ENCODE peak calls at places on chromosomes 7 and 10, in five cellular contexts. I is cardiac muscle cell, S is brain microvascular endothelial cell, L is fibroblast of mammary gland, C is mucosa of descending colon. G is an unnamed sample.

GRCh38 chr7:158495780-158496179 is 91.8 kb downstream of the PTPRN2 start:
- DNase-seq in I (peak; percentile 60), S (no peak), L (peak; percentile 10), C (no peak), G (no peak)

GRCh38 chr7:12210179-12211053 is 678 bp upstream of the TMEM106B start:
- DNase-seq in I (no peak), S (no peak), L (no peak), C (peak; percentile 69), G (peak; percentile 10)

GRCh38 chr7:4707134-4707651 is 25.1 kb downstream of the FOXK1 start:
- DNase-seq in I (no peak), S (no peak), L (no peak), C (no peak), G (no peak)

GRCh38 chr7:48154792-48155413 is 16.4 kb upstream of the ABCA13 start:
- DNase-seq in I (peak; percentile 33), S (peak; percentile 63), L (peak; percentile 50), C (peak; percentile 75), G (peak; percentile 24)

GRCh38 chr7:28142650-28143049 is 37.9 kb downstream of the JAZF1 start:
- DNase-seq in I (no peak), S (no peak), L (no peak), C (no peak), G (no peak)

GRCh38 chr7:95989301-95989700 is 216.9 kb downstream of the DYNC1I1 start:
- DNase-seq in I (peak; percentile 67), S (no peak), L (no peak), C (no peak), G (no peak)

GRCh38 chr7:104982308-104982755 is 31.7 kb upstream of the KMT2E start:
- DNase-seq in I (no peak), S (no peak), L (peak; percentile 63), C (no peak), G (no peak)

GRCh38 chr10:75941181-75941580 is 509.8 kb downstream of the LRMDA start:
- DNase-seq in I (no peak), S (no peak), L (no peak), C (no peak), G (no peak)

GRCh38 chr7:149422914-149423285 is 38.0 kb downstream of the ZNF777 start:
- DNase-seq in I (no peak), S (no peak), L (no peak), C (peak; percentile 59), G (no peak)

GRCh38 chr10:12251581-12251980 is 55.6 kb downstream of the CDC123 start:
- DNase-seq in I (no peak), S (no peak), L (no peak), C (no peak), G (no peak)

GRCh38 chr7:134766779-134767566 is 12.5 kb upstream of the CALD1 start:
- DNase-seq in I (no peak), S (peak; percentile 60), L (peak; percentile 56), C (no peak), G (no peak)

GRCh38 chr10:88116491-88116890 is 253.1 kb downstream of the PTEN start:
- DNase-seq in I (no peak), S (no peak), L (peak; percentile 71), C (no peak), G (no peak)

GRCh38 chr10:88118769-88119559 is 255.5 kb downstream of the PTEN start:
- DNase-seq in I (no peak), S (no peak), L (no peak), C (no peak), G (no peak)

GRCh38 chr10:88120075-88120474 is 256.6 kb downstream of the PTEN start:
- DNase-seq in I (no peak), S (no peak), L (no peak), C (no peak), G (no peak)

GRCh38 chr10:88117227-88117626 is 253.8 kb downstream of the PTEN start:
- DNase-seq in I (no peak), S (no peak), L (no peak), C (no peak), G (no peak)

DNA sequence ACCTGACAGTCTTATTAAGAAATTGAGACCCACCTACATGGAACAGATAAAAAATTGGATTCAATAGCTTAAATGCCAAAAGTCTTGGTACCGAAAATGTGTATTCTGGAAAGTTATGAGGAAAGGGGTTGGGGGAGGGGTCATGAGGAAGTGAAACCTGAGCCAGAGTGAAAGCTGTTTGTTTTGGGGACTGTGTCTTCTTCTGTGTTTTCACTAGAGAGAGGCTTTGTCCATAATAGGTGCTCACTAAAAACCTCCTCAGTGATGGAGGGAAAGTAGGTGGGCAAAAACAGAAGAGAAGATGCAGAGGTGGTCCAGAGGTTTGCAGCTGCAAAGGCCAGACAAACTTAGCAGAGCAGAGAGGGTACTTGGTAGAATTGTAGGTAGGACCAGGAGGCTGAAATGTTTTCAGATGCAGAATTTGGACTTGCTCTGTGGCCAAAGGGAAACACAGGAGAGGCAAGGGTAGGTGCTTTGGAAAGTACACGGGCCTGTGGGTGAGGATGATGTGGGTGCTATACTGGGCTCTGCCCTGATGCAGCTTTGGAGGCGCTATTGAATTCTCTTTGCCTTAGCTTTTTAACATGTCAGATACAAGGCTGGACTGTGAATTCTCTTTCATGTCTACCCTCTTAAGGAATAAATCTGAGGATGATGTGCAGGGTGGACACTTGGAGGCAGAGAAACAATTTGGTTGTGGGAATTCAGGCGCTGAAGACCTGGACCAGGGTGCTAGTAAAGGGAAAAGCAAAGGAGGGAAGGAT is 254.6 kb downstream of the PTEN start:
- DNase-seq in I (peak; percentile 45), S (no peak), L (no peak), C (no peak), G (no peak)
- TF ChIP-seq CTCF in I (peak; percentile 16), S (peak; percentile 48), L (peak; percentile 11), C (no peak), G (peak; percentile 23)

GRCh38 chr7:64887756-64888508 is 15.1 kb upstream of the ZNF273 start:
- DNase-seq in I (peak; percentile 41), S (no peak), L (no peak), C (peak; percentile 72), G (no peak)

GRCh38 chr7:64890761-64891666 is 12.1 kb upstream of the ZNF273 start:
- DNase-seq in I (no peak), S (no peak), L (no peak), C (no peak), G (no peak)

GRCh38 chr7:64888561-64888900 is 14.5 kb upstream of the ZNF273 start:
- DNase-seq in I (peak; percentile 13), S (no peak), L (no peak), C (peak; percentile 51), G (no peak)

GRCh38 chr7:64889686-64890162 is 13.3 kb upstream of the ZNF273 start:
- DNase-seq in I (no peak), S (no peak), L (no peak), C (no peak), G (no peak)

GRCh38 chr7:64888901-64889685 is 14.0 kb upstream of the ZNF273 start:
- DNase-seq in I (peak; percentile 44), S (no peak), L (peak; percentile 21), C (peak; percentile 57), G (no peak)
- TF ChIP-seq CTCF in I (no peak), S (no peak), L (no peak), C (no peak), G (no peak)

GRCh38 chr10:121597504-121598241 is 571 bp downstream of the FGFR2 start:
- DNase-seq in I (peak; percentile 44), S (no peak), L (no peak), C (peak; percentile 61), G (no peak)

GRCh38 chr10:121596668-121597503 is 1.4 kb downstream of the FGFR2 start:
- DNase-seq in I (peak; percentile 82), S (no peak), L (no peak), C (peak; percentile 68), G (peak; percentile 30)

GRCh38 chr10:121598261-121599249 is at the start of gene FGFR2:
- DNase-seq in I (peak; percentile 96), S (peak; percentile 22), L (peak; percentile 17), C (peak; percentile 92), G (peak; percentile 87)

GRCh38 chr10:121605708-121606107 is 7.5 kb upstream of the FGFR2 start:
- DNase-seq in I (no peak), S (no peak), L (no peak), C (no peak), G (no peak)

DNA sequence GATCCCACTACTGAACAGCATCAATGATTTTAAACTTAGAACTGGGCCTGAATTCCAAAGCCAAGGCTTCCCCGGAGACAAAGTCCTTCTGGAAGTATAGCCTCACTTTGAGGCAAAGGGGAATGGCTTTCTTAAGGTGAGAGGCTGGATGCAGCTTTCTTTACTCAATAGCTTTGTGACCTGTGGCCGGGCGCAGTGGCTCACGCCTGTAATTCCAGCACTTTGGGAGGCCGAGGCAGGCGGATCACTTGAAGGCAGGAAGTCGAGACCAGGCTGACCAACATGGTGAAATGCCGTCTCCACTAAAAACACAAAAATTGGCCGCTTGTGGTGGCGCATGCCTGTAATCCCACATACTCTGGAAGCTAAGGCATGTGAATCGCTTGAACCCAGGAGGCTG is 3.2 kb upstream of the FGFR2 start:
- DNase-seq in I (no peak), S (no peak), L (no peak), C (no peak), G (no peak)
- TF ChIP-seq CTCF in I (no peak), S (no peak), L (no peak), C (no peak), G (no peak)

DNA sequence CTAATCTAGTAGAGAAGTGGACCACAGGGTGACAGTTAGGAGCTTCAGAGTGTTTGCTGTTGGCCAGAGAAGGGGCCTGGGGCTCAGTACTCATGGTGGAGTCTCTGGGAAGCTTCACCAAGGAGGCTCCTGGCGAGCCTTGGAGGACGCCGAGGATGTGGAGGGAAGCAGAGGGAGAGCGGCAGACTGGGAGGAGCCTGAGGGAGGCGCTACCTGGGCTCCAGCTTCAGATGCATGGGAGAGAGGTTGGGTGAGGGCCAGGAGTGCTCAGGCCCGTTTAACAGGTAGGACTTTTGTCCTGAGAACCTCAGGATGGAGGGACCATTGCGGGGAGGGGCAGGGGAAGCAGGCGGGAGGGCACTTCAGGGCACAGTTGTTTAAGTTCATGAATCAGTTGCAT is 24.2 kb downstream of the DOCK1 start:
- DNase-seq in I (no peak), S (no peak), L (no peak), C (no peak), G (no peak)
- TF ChIP-seq CTCF in I (no peak), S (no peak), L (no peak), C (no peak), G (no peak)

GRCh38 chr10:29470843-29471482 is 163.8 kb downstream of the SVIL start:
- DNase-seq in I (no peak), S (peak; percentile 12), L (no peak), C (no peak), G (no peak)

GRCh38 chr10:29470355-29470705 is 164.4 kb downstream of the SVIL start:
- DNase-seq in I (peak; percentile 39), S (no peak), L (peak; percentile 19), C (no peak), G (no peak)

GRCh38 chr10:29461042-29461441 is 172.2 kb downstream of the LYZL1 start:
- DNase-seq in I (no peak), S (no peak), L (no peak), C (no peak), G (no peak)

GRCh38 chr10:29469481-29470354 is 165.1 kb downstream of the SVIL start:
- DNase-seq in I (no peak), S (no peak), L (no peak), C (no peak), G (no peak)

DNA sequence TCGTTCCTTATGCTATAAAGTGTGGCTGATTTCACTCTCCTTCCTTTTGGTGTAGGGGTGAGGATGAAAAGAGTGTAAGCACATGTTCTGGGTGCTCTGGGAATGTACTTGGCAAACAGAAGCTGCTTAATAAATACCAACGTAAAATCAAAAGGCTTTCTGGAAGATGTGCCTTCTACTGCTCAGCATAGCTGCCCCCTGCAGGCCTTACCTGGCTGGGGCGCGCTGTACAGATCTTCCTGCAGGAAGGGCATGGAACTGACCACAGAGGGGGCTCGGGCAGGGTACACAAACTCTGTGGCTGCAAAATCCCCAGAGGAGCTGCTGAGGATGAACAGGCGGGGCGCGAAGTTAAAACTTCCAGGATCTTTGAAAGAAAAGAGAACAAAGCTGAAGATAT is 169.4 kb downstream of the SVIL start:
- DNase-seq in I (no peak), S (no peak), L (no peak), C (no peak), G (no peak)
- TF ChIP-seq CTCF in I (peak; percentile 32), S (peak; percentile 61), L (peak; percentile 36), C (no peak), G (peak; percentile 33)